ENCODE peak calls at places on chromosomes 4 and X, in seven cellular contexts. R, P, U, X, Z, T and M are unnamed samples.

GRCh38 chr4:14726441-14727405 is 275.6 kb upstream of the CPEB2 start:
- DNase-seq in U (no peak), R (no peak), X (no peak), T (no peak), Z (no peak), P (peak; percentile 40), M (no peak)

GRCh38 chr4:186368291-186368690 is 102.3 kb downstream of the F11 start:
- DNase-seq in T (no peak), P (no peak), R (no peak), Z (no peak), U (no peak), X (no peak), M (no peak)

GRCh38 chr4:174631901-174632758 is 109.8 kb upstream of the HPGD start:
- DNase-seq in P (peak; percentile 5), T (peak; percentile 46), U (peak; percentile 15), X (peak; percentile 25), R (peak; percentile 27), Z (no peak), M (no peak)

GRCh38 chr4:20126906-20127305 is 124.8 kb upstream of the SLIT2 start:
- DNase-seq in R (no peak), T (no peak), U (no peak), X (no peak), P (no peak), Z (no peak), M (no peak)

GRCh38 chrX:5726246-5726645 is 502.4 kb downstream of the NLGN4X start:
- DNase-seq in Z (peak; percentile 23), U (no peak), R (no peak), T (no peak), P (no peak), X (no peak), M (no peak)

GRCh38 chr4:130403221-130403620 is 1307.3 kb downstream of the C4orf33 start:
- DNase-seq in X (no peak), P (no peak), U (no peak), Z (no peak), T (no peak), R (no peak), M (no peak)

GRCh38 chr4:47075919-47076318 is 44.6 kb downstream of the GABRB1 start:
- DNase-seq in U (peak; percentile 33), Z (no peak), T (no peak), R (no peak), X (no peak), P (no peak), M (no peak)

GRCh38 chrX:65932173-65933084 is 107.5 kb downstream of the VSIG4 start:
- DNase-seq in X (no peak), Z (no peak), U (no peak), P (no peak), T (no peak), R (no peak), M (no peak)

GRCh38 chrX:38800981-38801845 is at the start of gene MID1IP1:
- DNase-seq in U (peak; percentile 91), T (peak; percentile 96), R (peak; percentile 89), Z (peak; percentile 89), P (peak; percentile 91), X (peak; percentile 88), M (peak; percentile 76)

GRCh38 chr4:7663075-7663541 is 228.4 kb upstream of the PSAPL1 start:
- DNase-seq in U (no peak), X (no peak), Z (no peak), P (no peak), T (no peak), R (peak; percentile 34), M (no peak)

GRCh38 chrX:71541546-71542022 is 8.7 kb downstream of the OGT start:
- DNase-seq in Z (no peak), X (no peak), U (no peak), R (no peak), T (no peak), P (no peak), M (no peak)